ENCODE peak calls at places on chromosomes 7 and 10, in seven cellular contexts. F is AG09309, E is NCI-H2081, P is COLO829, T is lower leg skin, S is PC-3, M is AG04450. J is an unnamed sample.

GRCh38 chr7:117445206-117445605 is 17.9 kb upstream of the ASZ1 start:
- DNase-seq in F (no peak), T (no peak), P (no peak), S (no peak), M (no peak), E (no peak), J (no peak)

GRCh38 chr7:108103566-108104298 is 26.4 kb downstream of the LAMB4 start:
- DNase-seq in E (no peak), M (no peak), S (peak), F (no peak), P (no peak), T (no peak), J (no peak)

GRCh38 chr10:34644245-34644644 is 170.9 kb downstream of the PARD3 start:
- DNase-seq in M (no peak), S (no peak), P (no peak), E (no peak), F (no peak), T (no peak), J (no peak)

GRCh38 chr7:97126483-97127171 is 9.1 kb downstream of the SDHAF3 start:
- DNase-seq in T (no peak), P (no peak), F (no peak), M (no peak), S (no peak), E (no peak), J (no peak)

GRCh38 chr10:3655528-3655927 is 129.5 kb downstream of the KLF6 start:
- DNase-seq in P (no peak), T (no peak), E (no peak), F (no peak), M (no peak), S (no peak), J (peak)

GRCh38 chr10:31619410-31620095 is 300.5 kb downstream of the ZEB1 start:
- DNase-seq in T (no peak), S (no peak), P (no peak), E (no peak), F (no peak), M (no peak), J (no peak)

GRCh38 chr10:104548090-104548489 is 93.0 kb upstream of the SORCS3 start:
- DNase-seq in M (no peak), S (peak), F (no peak), T (no peak), P (no peak), E (no peak), J (no peak)

GRCh38 chr7:81190997-81191747 is 272.3 kb upstream of the SEMA3C start:
- DNase-seq in S (peak), F (no peak), T (no peak), M (no peak), P (peak), E (no peak), J (peak)

GRCh38 chr10:72334196-72334831 is 20.4 kb downstream of the DNAJB12 start:
- DNase-seq in P (no peak), M (no peak), E (peak), T (no peak), S (no peak), F (no peak), J (peak)

GRCh38 chr7:135801045-135801693 is 52.6 kb upstream of the FAM180A start:
- DNase-seq in S (peak), E (peak), P (peak), F (peak), T (no peak), M (peak), J (peak)

GRCh38 chr10:32948451-32948850 is 9.6 kb downstream of the ITGB1 start:
- DNase-seq in F (no peak), E (no peak), P (no peak), S (no peak), M (no peak), T (no peak), J (no peak)

GRCh38 chr7:70417061-70417655 is 714.8 kb upstream of the GALNT17 start:
- DNase-seq in T (peak), S (no peak), M (no peak), E (peak), P (no peak), F (no peak), J (no peak)

GRCh38 chr10:48455392-48456151 is 149.1 kb downstream of the MAPK8 start:
- DNase-seq in M (no peak), T (no peak), P (no peak), S (no peak), E (no peak), F (no peak), J (no peak)

GRCh38 chr7:96004598-96004997 is 232.2 kb downstream of the DYNC1I1 start:
- DNase-seq in F (peak), P (no peak), T (no peak), M (no peak), S (no peak), E (no peak), J (no peak)

GRCh38 chr10:120172371-120172770 is 279.8 kb downstream of the SEC23IP start:
- DNase-seq in S (peak), P (no peak), T (no peak), M (no peak), F (no peak), E (no peak), J (no peak)

GRCh38 chr10:72337039-72337629 is 17.6 kb downstream of the DNAJB12 start:
- DNase-seq in T (peak), M (no peak), F (no peak), P (peak), E (peak), S (peak), J (peak)

GRCh38 chr7:17706734-17707133 is 233.6 kb downstream of the SNX13 start:
- DNase-seq in S (peak), F (peak), T (no peak), P (peak), M (peak), E (peak), J (peak)

GRCh38 chr10:18532881-18533535 is 118.4 kb downstream of the NSUN6 start:
- DNase-seq in P (no peak), T (no peak), M (no peak), E (no peak), F (no peak), S (no peak), J (no peak)

GRCh38 chr10:114653926-114654325 is 4.1 kb downstream of the ABLIM1 start:
- DNase-seq in E (peak), F (no peak), P (no peak), S (no peak), T (no peak), M (no peak), J (no peak)

GRCh38 chr7:69403169-69403568 is 195.1 kb upstream of the AUTS2 start:
- DNase-seq in S (no peak), P (no peak), E (peak), F (no peak), M (no peak), T (no peak), J (peak)

GRCh38 chr7:116801092-116801710 is 61.2 kb upstream of the CAPZA2 start:
- DNase-seq in P (no peak), M (no peak), T (no peak), F (no peak), S (peak), E (no peak), J (peak)

GRCh38 chr7:82229164-82229563 is 214.4 kb downstream of the CACNA2D1 start:
- DNase-seq in F (no peak), P (no peak), M (no peak), T (no peak), S (no peak), E (no peak), J (no peak)

GRCh38 chr10:58350619-58351323 is 16.0 kb downstream of the UBE2D1 start:
- DNase-seq in T (no peak), F (no peak), S (peak), P (no peak), M (no peak), E (peak), J (peak)

GRCh38 chr7:41189866-41190265 is 513.0 kb downstream of the INHBA start:
- DNase-seq in F (peak), P (peak), E (no peak), M (peak), T (no peak), S (peak), J (peak)

GRCh38 chr10:129570185-129570584 is 103.1 kb downstream of the MGMT start:
- DNase-seq in S (no peak), M (no peak), F (no peak), T (no peak), P (no peak), E (no peak), J (no peak)

GRCh38 chr7:150716368-150716767 is at the start of gene GIMAP1:
- DNase-seq in E (no peak), T (peak), P (no peak), M (no peak), F (no peak), S (no peak), J (no peak)